ENCODE peak calls at places on chromosomes 11 and 22, in six cellular contexts. G is heart right ventricle, W is heart left ventricle, E is GM23338, K is SK-N-SH, Z is HCT116. P is an unnamed sample.

GRCh38 chr11:31873115-31873514 is 62.0 kb upstream of the PAX6 start:
- DNase-seq in G (no peak), W (no peak), E (no peak), K (no peak), Z (no peak), P (no peak)

GRCh38 chr11:112223125-112223524 is 3.1 kb upstream of the PTS start:
- DNase-seq in G (no peak), W (no peak), E (no peak), K (no peak), Z (no peak), P (no peak)

GRCh38 chr11:57458410-57459111 is 1.8 kb upstream of the RTN4RL2 start:
- DNase-seq in G (peak; percentile 52), W (peak; percentile 80), E (peak; percentile 79), K (peak; percentile 84), Z (no peak), P (no peak)

GRCh38 chr22:36595968-36596367 is 67.0 kb upstream of the EIF3D start:
- DNase-seq in G (no peak), W (peak; percentile 37), E (no peak), K (no peak), Z (no peak), P (no peak)

GRCh38 chr11:50192743-50193142 is 160.1 kb downstream of the OR4C45 start:
- DNase-seq in G (no peak), W (no peak), E (no peak), K (no peak), Z (no peak), P (no peak)

GRCh38 chr22:27885977-27886842 is 32.8 kb downstream of the PITPNB start:
- DNase-seq in G (peak; percentile 42), W (no peak), E (peak; percentile 72), K (peak; percentile 52), Z (peak; percentile 8), P (peak; percentile 57)

GRCh38 chr11:18105086-18105801 is 638 bp downstream of the SAAL1 start:
- DNase-seq in G (no peak), W (no peak), E (no peak), K (no peak), Z (no peak), P (no peak)

GRCh38 chr11:64687204-64687603 is 35.8 kb downstream of the NRXN2 start:
- DNase-seq in G (peak; percentile 38), W (peak; percentile 69), E (no peak), K (no peak), Z (no peak), P (no peak)

GRCh38 chr11:69813839-69814238 is 5.4 kb downstream of the FGF3 start:
- DNase-seq in G (no peak), W (no peak), E (no peak), K (no peak), Z (no peak), P (no peak)

GRCh38 chr11:116928102-116928777 is 90.8 kb upstream of the APOA1 start:
- DNase-seq in G (no peak), W (no peak), E (no peak), K (no peak), Z (no peak), P (no peak)

GRCh38 chr11:121473064-121473777 is 20.5 kb upstream of the SORL1-AS1 start:
- DNase-seq in G (no peak), W (no peak), E (no peak), K (no peak), Z (no peak), P (no peak)

GRCh38 chr22:49211176-49211575 is 616.5 kb downstream of the BRD1 start:
- DNase-seq in G (no peak), W (peak; percentile 28), E (no peak), K (no peak), Z (no peak), P (no peak)

GRCh38 chr11:134170177-134170908 is 53.4 kb downstream of the NCAPD3 start:
- DNase-seq in G (no peak), W (no peak), E (no peak), K (no peak), Z (no peak), P (no peak)

GRCh38 chr11:9692696-9693095 is 28.8 kb downstream of the SWAP70 start:
- DNase-seq in G (no peak), W (no peak), E (no peak), K (no peak), Z (no peak), P (no peak)

GRCh38 chr11:62501432-62501891 is 45.1 kb downstream of the AHNAK start:
- DNase-seq in G (peak; percentile 63), W (no peak), E (no peak), K (no peak), Z (no peak), P (no peak)

GRCh38 chr11:45042560-45042959 is 91.9 kb upstream of the TP53I11 start:
- DNase-seq in G (no peak), W (no peak), E (no peak), K (peak; percentile 54), Z (no peak), P (no peak)

GRCh38 chr11:69375316-69376154 is 81.6 kb downstream of the MYEOV start:
- DNase-seq in G (no peak), W (no peak), E (no peak), K (no peak), Z (no peak), P (peak; percentile 5)

GRCh38 chr22:43796567-43796966 is 15.5 kb downstream of the EFCAB6 start:
- DNase-seq in G (no peak), W (no peak), E (peak; percentile 69), K (peak; percentile 11), Z (peak; percentile 6), P (no peak)

GRCh38 chr11:75579841-75580240 is 17.8 kb downstream of the SERPINH1 start:
- DNase-seq in G (no peak), W (no peak), E (no peak), K (no peak), Z (no peak), P (no peak)

GRCh38 chr11:54832676-54833075 is 126.0 kb downstream of the OR4A5 start:
- DNase-seq in G (no peak), W (no peak), E (no peak), K (no peak), Z (no peak), P (no peak)

GRCh38 chr11:130042093-130042591 is 27.6 kb upstream of the APLP2 start:
- DNase-seq in G (peak; percentile 4), W (no peak), E (no peak), K (no peak), Z (no peak), P (no peak)

GRCh38 chr11:357582-357981 is 11.7 kb upstream of the B4GALNT4 start:
- DNase-seq in G (no peak), W (no peak), E (no peak), K (no peak), Z (no peak), P (no peak)

GRCh38 chr22:46436595-46437163 is 100.7 kb downstream of the CELSR1 start:
- DNase-seq in G (no peak), W (no peak), E (no peak), K (no peak), Z (no peak), P (no peak)

GRCh38 chr11:44577231-44577834 is 11.9 kb downstream of the CD82 start:
- DNase-seq in G (no peak), W (peak; percentile 19), E (no peak), K (peak; percentile 9), Z (no peak), P (no peak)

GRCh38 chr11:1750481-1750839 is at the start of gene IFITM10:
- DNase-seq in G (no peak), W (no peak), E (peak; percentile 50), K (peak; percentile 51), Z (no peak), P (no peak)

GRCh38 chr11:118691926-118692830 is 12.7 kb upstream of the TREH start:
- DNase-seq in G (no peak), W (peak; percentile 68), E (no peak), K (no peak), Z (no peak), P (no peak)

GRCh38 chr11:67494371-67495233 is 10.6 kb downstream of the PITPNM1 start:
- DNase-seq in G (no peak), W (no peak), E (peak; percentile 42), K (peak; percentile 47), Z (no peak), P (no peak)

GRCh38 chr11:82854242-82854641 is 46.0 kb downstream of the PRCP start:
- DNase-seq in G (no peak), W (no peak), E (no peak), K (no peak), Z (no peak), P (no peak)

GRCh38 chr11:63769044-63769718 is 606 bp upstream of the ZFTA start:
- DNase-seq in G (peak; percentile 24), W (peak; percentile 83), E (peak; percentile 55), K (peak; percentile 83), Z (no peak), P (peak; percentile 61)

GRCh38 chr11:47980093-47980906 is at the start of gene PTPRJ:
- DNase-seq in G (peak; percentile 46), W (peak; percentile 81), E (peak; percentile 78), K (peak; percentile 90), Z (no peak), P (peak; percentile 27)

GRCh38 chr22:30822216-30823014 is 127.7 kb downstream of the OSBP2 start:
- DNase-seq in G (no peak), W (no peak), E (peak; percentile 57), K (peak; percentile 87), Z (no peak), P (no peak)

GRCh38 chr11:96257036-96257435 is 86.0 kb downstream of the MAML2 start:
- DNase-seq in G (no peak), W (no peak), E (no peak), K (no peak), Z (no peak), P (no peak)
- H3K27ac ChIP-seq in G (no peak overlapping the region), W (no peak overlapping the region), E (no peak overlapping the region), K (peak overlapping the region; percentile 85), Z (no peak overlapping the region), P (no peak overlapping the region)

DNA sequence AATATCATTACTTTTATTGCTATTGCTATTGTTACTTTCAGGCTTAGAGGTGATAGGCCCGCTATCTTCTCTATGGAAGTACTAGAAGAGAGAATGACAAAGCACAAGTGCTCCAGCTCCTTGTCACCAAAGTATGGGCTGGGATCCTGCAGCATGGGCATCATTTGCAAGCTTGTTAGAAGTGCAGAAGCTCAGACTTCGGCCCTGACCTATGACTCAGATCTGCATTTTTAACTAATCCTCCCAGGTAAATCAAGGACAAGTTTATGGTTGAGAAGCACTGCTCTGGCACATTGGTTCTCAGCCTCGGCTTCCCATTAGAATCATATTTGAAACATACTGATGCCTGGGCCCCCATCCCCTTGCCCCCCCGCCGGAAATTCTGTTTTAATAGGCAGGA is 8.6 kb upstream of the ENDOD1 start:
- DNase-seq in G (no peak), W (no peak), E (no peak), K (no peak), Z (no peak), P (no peak)
- H3K27ac ChIP-seq in G (no peak overlapping the region), W (no peak overlapping the region), E (no peak overlapping the region), K (no peak overlapping the region), Z (no peak overlapping the region), P (no peak overlapping the region)

GRCh38 chr22:24981066-24981465 is 28.6 kb downstream of the KIAA1671 start:
- DNase-seq in G (no peak), W (no peak), E (no peak), K (no peak), Z (no peak), P (no peak)
- H3K27ac ChIP-seq in G (peak overlapping the region; percentile 46), W (peak overlapping the region; percentile 21), E (peak overlapping the region; percentile 1), K (no peak overlapping the region), Z (no peak overlapping the region), P (peak overlapping the region; percentile 0)

DNA sequence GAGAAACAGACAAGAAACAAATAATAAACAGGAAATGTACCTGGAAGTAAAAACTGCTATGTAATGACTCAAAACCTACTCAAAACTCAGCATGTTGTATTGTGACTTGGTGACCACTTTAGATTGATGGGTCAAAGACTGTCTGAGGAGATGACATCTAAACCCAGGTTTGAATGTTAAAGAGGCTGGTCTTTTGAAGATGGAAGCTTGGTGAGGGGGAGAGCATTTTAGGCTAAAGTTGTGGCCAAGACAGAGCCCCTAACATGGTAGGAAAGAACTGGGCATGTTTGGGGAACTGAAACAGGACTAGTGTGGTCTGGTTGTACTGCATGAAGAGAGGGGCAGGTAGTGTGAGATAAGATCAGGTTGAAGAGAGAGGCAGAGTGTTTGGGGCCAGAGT is 85.3 kb upstream of the MYO18B start:
- DNase-seq in G (no peak), W (no peak), E (no peak), K (no peak), Z (no peak), P (no peak)
- H3K27ac ChIP-seq in G (no peak overlapping the region), W (no peak overlapping the region), E (no peak overlapping the region), K (no peak overlapping the region), Z (no peak overlapping the region), P (no peak overlapping the region)

P was measured in uterus.